ENCODE peak calls at places on chromosome 17, in nine cellular contexts. One of them, this sample, is unnamed.

GRCh38 chr17:16969931-16970906 is 1.7 kb downstream of the TNFRSF13B start:
- DNase-seq in ELR: no peak
- DNase-seq in EL: no peak
- DNase-seq in GM12864: peak; percentile 77
- DNase-seq in activated naive CD4-positive, alpha-beta T cell: no peak
- DNase-seq in Karpas-422: no peak
- DNase-seq in GDM1: no peak
- DNase-seq in mucosa of descending colon: no peak
- DNase-seq in effector CD4-positive, alpha-beta T cell: no peak
- DNase-seq in this sample: no peak

GRCh38 chr17:43880420-43880991 is 26.8 kb downstream of the MPP2 start:
- DNase-seq in ELR: peak; percentile 64
- DNase-seq in EL: peak; percentile 30
- DNase-seq in GM12864: no peak
- DNase-seq in activated naive CD4-positive, alpha-beta T cell: peak; percentile 3
- DNase-seq in Karpas-422: peak; percentile 82
- DNase-seq in GDM1: no peak
- DNase-seq in mucosa of descending colon: peak; percentile 74
- DNase-seq in effector CD4-positive, alpha-beta T cell: no peak
- DNase-seq in this sample: peak; percentile 64

GRCh38 chr17:17931159-17931558 is 41.0 kb downstream of the TOM1L2 start:
- DNase-seq in ELR: no peak
- DNase-seq in EL: no peak
- DNase-seq in GM12864: no peak
- DNase-seq in activated naive CD4-positive, alpha-beta T cell: no peak
- DNase-seq in Karpas-422: no peak
- DNase-seq in GDM1: peak; percentile 21
- DNase-seq in mucosa of descending colon: no peak
- DNase-seq in effector CD4-positive, alpha-beta T cell: no peak
- DNase-seq in this sample: no peak

GRCh38 chr17:78899361-78900260 is 3.4 kb downstream of the CEP295NL start:
- DNase-seq in ELR: no peak
- DNase-seq in EL: no peak
- DNase-seq in GM12864: no peak
- DNase-seq in activated naive CD4-positive, alpha-beta T cell: no peak
- DNase-seq in Karpas-422: no peak
- DNase-seq in GDM1: no peak
- DNase-seq in mucosa of descending colon: no peak
- DNase-seq in effector CD4-positive, alpha-beta T cell: no peak
- DNase-seq in this sample: peak; percentile 79

GRCh38 chr17:82351713-82352488 is 7.1 kb upstream of the TEX19 start:
- DNase-seq in ELR: peak; percentile 93
- DNase-seq in EL: peak; percentile 84
- DNase-seq in GM12864: peak; percentile 68
- DNase-seq in activated naive CD4-positive, alpha-beta T cell: peak; percentile 67
- DNase-seq in Karpas-422: peak; percentile 94
- DNase-seq in GDM1: peak; percentile 71
- DNase-seq in mucosa of descending colon: peak; percentile 95
- DNase-seq in effector CD4-positive, alpha-beta T cell: peak; percentile 79
- DNase-seq in this sample: peak; percentile 89

GRCh38 chr17:49344914-49345313 is 17.1 kb downstream of the ZNF652 start:
- DNase-seq in ELR: no peak
- DNase-seq in EL: peak; percentile 45
- DNase-seq in GM12864: no peak
- DNase-seq in activated naive CD4-positive, alpha-beta T cell: no peak
- DNase-seq in Karpas-422: no peak
- DNase-seq in GDM1: no peak
- DNase-seq in mucosa of descending colon: no peak
- DNase-seq in effector CD4-positive, alpha-beta T cell: no peak
- DNase-seq in this sample: no peak

GRCh38 chr17:50693041-50693682 is 14.6 kb downstream of the ANKRD40 start:
- DNase-seq in ELR: peak; percentile 33
- DNase-seq in EL: peak; percentile 35
- DNase-seq in GM12864: no peak
- DNase-seq in activated naive CD4-positive, alpha-beta T cell: no peak
- DNase-seq in Karpas-422: no peak
- DNase-seq in GDM1: no peak
- DNase-seq in mucosa of descending colon: no peak
- DNase-seq in effector CD4-positive, alpha-beta T cell: no peak
- DNase-seq in this sample: no peak

GRCh38 chr17:78374631-78375274 is 3.7 kb upstream of the PGS1 start:
- DNase-seq in ELR: peak; percentile 90
- DNase-seq in EL: peak; percentile 82
- DNase-seq in GM12864: no peak
- DNase-seq in activated naive CD4-positive, alpha-beta T cell: no peak
- DNase-seq in Karpas-422: no peak
- DNase-seq in GDM1: no peak
- DNase-seq in mucosa of descending colon: no peak
- DNase-seq in effector CD4-positive, alpha-beta T cell: no peak
- DNase-seq in this sample: no peak

GRCh38 chr17:79014158-79014758 is 4.7 kb upstream of the CANT1 start:
- DNase-seq in ELR: no peak
- DNase-seq in EL: no peak
- DNase-seq in GM12864: no peak
- DNase-seq in activated naive CD4-positive, alpha-beta T cell: no peak
- DNase-seq in Karpas-422: no peak
- DNase-seq in GDM1: no peak
- DNase-seq in mucosa of descending colon: no peak
- DNase-seq in effector CD4-positive, alpha-beta T cell: no peak
- DNase-seq in this sample: no peak

GRCh38 chr17:7321466-7321865 is 6.3 kb upstream of the GPS2 start:
- DNase-seq in ELR: no peak
- DNase-seq in EL: no peak
- DNase-seq in GM12864: no peak
- DNase-seq in activated naive CD4-positive, alpha-beta T cell: no peak
- DNase-seq in Karpas-422: no peak
- DNase-seq in GDM1: no peak
- DNase-seq in mucosa of descending colon: no peak
- DNase-seq in effector CD4-positive, alpha-beta T cell: no peak
- DNase-seq in this sample: no peak

GRCh38 chr17:73652886-73653480 is 8.7 kb upstream of the SDK2 start:
- DNase-seq in ELR: no peak
- DNase-seq in EL: no peak
- DNase-seq in GM12864: no peak
- DNase-seq in activated naive CD4-positive, alpha-beta T cell: no peak
- DNase-seq in Karpas-422: no peak
- DNase-seq in GDM1: no peak
- DNase-seq in mucosa of descending colon: no peak
- DNase-seq in effector CD4-positive, alpha-beta T cell: no peak
- DNase-seq in this sample: no peak

GRCh38 chr17:69325518-69326301 is 1.2 kb downstream of the ABCA5 start:
- DNase-seq in ELR: no peak
- DNase-seq in EL: no peak
- DNase-seq in GM12864: no peak
- DNase-seq in activated naive CD4-positive, alpha-beta T cell: no peak
- DNase-seq in Karpas-422: no peak
- DNase-seq in GDM1: no peak
- DNase-seq in mucosa of descending colon: peak; percentile 64
- DNase-seq in effector CD4-positive, alpha-beta T cell: no peak
- DNase-seq in this sample: no peak

GRCh38 chr17:34798581-34798980 is 162.7 kb downstream of the CCT6B start:
- DNase-seq in ELR: no peak
- DNase-seq in EL: no peak
- DNase-seq in GM12864: no peak
- DNase-seq in activated naive CD4-positive, alpha-beta T cell: no peak
- DNase-seq in Karpas-422: no peak
- DNase-seq in GDM1: no peak
- DNase-seq in mucosa of descending colon: no peak
- DNase-seq in effector CD4-positive, alpha-beta T cell: no peak
- DNase-seq in this sample: no peak

GRCh38 chr17:1154704-1155103 is 25.1 kb downstream of the ABR start:
- DNase-seq in ELR: no peak
- DNase-seq in EL: no peak
- DNase-seq in GM12864: no peak
- DNase-seq in activated naive CD4-positive, alpha-beta T cell: no peak
- DNase-seq in Karpas-422: no peak
- DNase-seq in GDM1: no peak
- DNase-seq in mucosa of descending colon: no peak
- DNase-seq in effector CD4-positive, alpha-beta T cell: no peak
- DNase-seq in this sample: no peak

GRCh38 chr17:35773674-35774425 is 13.2 kb downstream of the C17orf50 start:
- DNase-seq in ELR: no peak
- DNase-seq in EL: no peak
- DNase-seq in GM12864: no peak
- DNase-seq in activated naive CD4-positive, alpha-beta T cell: no peak
- DNase-seq in Karpas-422: no peak
- DNase-seq in GDM1: peak; percentile 25
- DNase-seq in mucosa of descending colon: no peak
- DNase-seq in effector CD4-positive, alpha-beta T cell: no peak
- DNase-seq in this sample: peak; percentile 71

GRCh38 chr17:51258756-51259573 is 884 bp downstream of the MBTD1 start:
- DNase-seq in ELR: peak; percentile 59
- DNase-seq in EL: peak; percentile 16
- DNase-seq in GM12864: no peak
- DNase-seq in activated naive CD4-positive, alpha-beta T cell: no peak
- DNase-seq in Karpas-422: peak; percentile 63
- DNase-seq in GDM1: no peak
- DNase-seq in mucosa of descending colon: peak; percentile 38
- DNase-seq in effector CD4-positive, alpha-beta T cell: no peak
- DNase-seq in this sample: no peak

GRCh38 chr17:82734987-82735866 is at the start of gene FN3K:
- DNase-seq in ELR: peak; percentile 74
- DNase-seq in EL: peak; percentile 58
- DNase-seq in GM12864: no peak
- DNase-seq in activated naive CD4-positive, alpha-beta T cell: no peak
- DNase-seq in Karpas-422: no peak
- DNase-seq in GDM1: no peak
- DNase-seq in mucosa of descending colon: peak; percentile 71
- DNase-seq in effector CD4-positive, alpha-beta T cell: no peak
- DNase-seq in this sample: peak; percentile 81

GRCh38 chr17:31535581-31535981 is 144.1 kb downstream of the RAB11FIP4 start:
- DNase-seq in ELR: no peak
- DNase-seq in EL: no peak
- DNase-seq in GM12864: peak; percentile 76
- DNase-seq in activated naive CD4-positive, alpha-beta T cell: no peak
- DNase-seq in Karpas-422: peak; percentile 77
- DNase-seq in GDM1: peak; percentile 70
- DNase-seq in mucosa of descending colon: no peak
- DNase-seq in effector CD4-positive, alpha-beta T cell: no peak
- DNase-seq in this sample: no peak

GRCh38 chr17:50841949-50842354 is 6.6 kb downstream of the WFIKKN2 start:
- DNase-seq in ELR: peak; percentile 82
- DNase-seq in EL: peak; percentile 73
- DNase-seq in GM12864: no peak
- DNase-seq in activated naive CD4-positive, alpha-beta T cell: peak; percentile 15
- DNase-seq in Karpas-422: peak; percentile 84
- DNase-seq in GDM1: peak; percentile 53
- DNase-seq in mucosa of descending colon: peak; percentile 86
- DNase-seq in effector CD4-positive, alpha-beta T cell: peak; percentile 19
- DNase-seq in this sample: peak; percentile 69

GRCh38 chr17:50133028-50133768 is 3.2 kb upstream of the SAMD14 start:
- DNase-seq in ELR: peak; percentile 62
- DNase-seq in EL: peak; percentile 69
- DNase-seq in GM12864: no peak
- DNase-seq in activated naive CD4-positive, alpha-beta T cell: no peak
- DNase-seq in Karpas-422: no peak
- DNase-seq in GDM1: no peak
- DNase-seq in mucosa of descending colon: no peak
- DNase-seq in effector CD4-positive, alpha-beta T cell: no peak
- DNase-seq in this sample: no peak

GRCh38 chr17:59381716-59382570 is 50.5 kb downstream of the YPEL2 start:
- DNase-seq in ELR: no peak
- DNase-seq in EL: no peak
- DNase-seq in GM12864: no peak
- DNase-seq in activated naive CD4-positive, alpha-beta T cell: no peak
- DNase-seq in Karpas-422: no peak
- DNase-seq in GDM1: no peak
- DNase-seq in mucosa of descending colon: peak; percentile 79
- DNase-seq in effector CD4-positive, alpha-beta T cell: no peak
- DNase-seq in this sample: no peak

GRCh38 chr17:57941384-57942370 is 13.5 kb downstream of the CUEDC1 start:
- DNase-seq in ELR: no peak
- DNase-seq in EL: no peak
- DNase-seq in GM12864: no peak
- DNase-seq in activated naive CD4-positive, alpha-beta T cell: no peak
- DNase-seq in Karpas-422: no peak
- DNase-seq in GDM1: no peak
- DNase-seq in mucosa of descending colon: no peak
- DNase-seq in effector CD4-positive, alpha-beta T cell: no peak
- DNase-seq in this sample: no peak

GRCh38 chr17:68612923-68613292 is 11.7 kb upstream of the FAM20A start:
- DNase-seq in ELR: no peak
- DNase-seq in EL: no peak
- DNase-seq in GM12864: no peak
- DNase-seq in activated naive CD4-positive, alpha-beta T cell: no peak
- DNase-seq in Karpas-422: no peak
- DNase-seq in GDM1: no peak
- DNase-seq in mucosa of descending colon: no peak
- DNase-seq in effector CD4-positive, alpha-beta T cell: no peak
- DNase-seq in this sample: no peak

GRCh38 chr17:79476074-79476473 is 134.8 kb downstream of the RBFOX3 start:
- DNase-seq in ELR: no peak
- DNase-seq in EL: no peak
- DNase-seq in GM12864: no peak
- DNase-seq in activated naive CD4-positive, alpha-beta T cell: no peak
- DNase-seq in Karpas-422: no peak
- DNase-seq in GDM1: no peak
- DNase-seq in mucosa of descending colon: no peak
- DNase-seq in effector CD4-positive, alpha-beta T cell: no peak
- DNase-seq in this sample: no peak

GRCh38 chr17:31310877-31311276 is 3.0 kb downstream of the EVI2B start:
- DNase-seq in ELR: no peak
- DNase-seq in EL: no peak
- DNase-seq in GM12864: peak; percentile 56
- DNase-seq in activated naive CD4-positive, alpha-beta T cell: no peak
- DNase-seq in Karpas-422: peak; percentile 86
- DNase-seq in GDM1: no peak
- DNase-seq in mucosa of descending colon: peak; percentile 12
- DNase-seq in effector CD4-positive, alpha-beta T cell: no peak
- DNase-seq in this sample: no peak

GRCh38 chr17:38908676-38909181 is 16.7 kb upstream of the LASP1NB start:
- DNase-seq in ELR: no peak
- DNase-seq in EL: no peak
- DNase-seq in GM12864: no peak
- DNase-seq in activated naive CD4-positive, alpha-beta T cell: no peak
- DNase-seq in Karpas-422: no peak
- DNase-seq in GDM1: no peak
- DNase-seq in mucosa of descending colon: no peak
- DNase-seq in effector CD4-positive, alpha-beta T cell: no peak
- DNase-seq in this sample: peak; percentile 50

GRCh38 chr17:45895304-45895968 is 1.1 kb downstream of the MAPT start:
- DNase-seq in ELR: peak; percentile 9
- DNase-seq in EL: peak; percentile 14
- DNase-seq in GM12864: no peak
- DNase-seq in activated naive CD4-positive, alpha-beta T cell: no peak
- DNase-seq in Karpas-422: no peak
- DNase-seq in GDM1: no peak
- DNase-seq in mucosa of descending colon: no peak
- DNase-seq in effector CD4-positive, alpha-beta T cell: no peak
- DNase-seq in this sample: no peak

GRCh38 chr17:41326173-41327145 is 10.9 kb upstream of the KRTAP17-1 start:
- DNase-seq in ELR: no peak
- DNase-seq in EL: no peak
- DNase-seq in GM12864: no peak
- DNase-seq in activated naive CD4-positive, alpha-beta T cell: no peak
- DNase-seq in Karpas-422: peak; percentile 6
- DNase-seq in GDM1: no peak
- DNase-seq in mucosa of descending colon: no peak
- DNase-seq in effector CD4-positive, alpha-beta T cell: no peak
- DNase-seq in this sample: no peak

GRCh38 chr17:58677204-58677880 is 14.5 kb downstream of the TEX14 start:
- DNase-seq in ELR: peak; percentile 61
- DNase-seq in EL: peak; percentile 48
- DNase-seq in GM12864: no peak
- DNase-seq in activated naive CD4-positive, alpha-beta T cell: no peak
- DNase-seq in Karpas-422: no peak
- DNase-seq in GDM1: no peak
- DNase-seq in mucosa of descending colon: no peak
- DNase-seq in effector CD4-positive, alpha-beta T cell: no peak
- DNase-seq in this sample: no peak

GRCh38 chr17:69525920-69526841 is 111.7 kb downstream of the MAP2K6 start:
- DNase-seq in ELR: peak; percentile 78
- DNase-seq in EL: peak; percentile 70
- DNase-seq in GM12864: peak; percentile 31
- DNase-seq in activated naive CD4-positive, alpha-beta T cell: no peak
- DNase-seq in Karpas-422: peak; percentile 80
- DNase-seq in GDM1: no peak
- DNase-seq in mucosa of descending colon: peak; percentile 49
- DNase-seq in effector CD4-positive, alpha-beta T cell: no peak
- DNase-seq in this sample: no peak

GRCh38 chr17:67435122-67435521 is 58.0 kb downstream of the PITPNC1 start:
- DNase-seq in ELR: no peak
- DNase-seq in EL: no peak
- DNase-seq in GM12864: no peak
- DNase-seq in activated naive CD4-positive, alpha-beta T cell: peak; percentile 32
- DNase-seq in Karpas-422: no peak
- DNase-seq in GDM1: no peak
- DNase-seq in mucosa of descending colon: peak; percentile 42
- DNase-seq in effector CD4-positive, alpha-beta T cell: peak; percentile 45
- DNase-seq in this sample: no peak

This sample was measured in lower lobe of right lung.